ENCODE peak calls at places on chromosomes 1 and 21, in five cellular contexts. I is right lobe of liver, H is tibial nerve, O is heart left ventricle, L is esophagus squamous epithelium. E is an unnamed sample.

GRCh38 chr1:23168079-23168461 is 586 bp downstream of the LUZP1 start:
- DNase-seq in I (peak; percentile 65), H (no peak), O (peak; percentile 64), L (no peak), E (peak; percentile 32)

GRCh38 chr1:156805766-156806511 is 10.7 kb downstream of the SH2D2A start:
- DNase-seq in I (no peak), H (peak; percentile 51), O (peak; percentile 63), L (no peak), E (no peak)

GRCh38 chr1:75469586-75470173 is 141.2 kb downstream of the SLC44A5 start:
- DNase-seq in I (no peak), H (no peak), O (no peak), L (no peak), E (no peak)

GRCh38 chr1:24390924-24391782 is 22.4 kb downstream of the STPG1 start:
- DNase-seq in I (peak; percentile 80), H (peak; percentile 58), O (peak; percentile 80), L (no peak), E (peak; percentile 65)

GRCh38 chr1:160408864-160409263 is 8.5 kb downstream of the VANGL2 start:
- DNase-seq in I (no peak), H (no peak), O (no peak), L (no peak), E (no peak)

GRCh38 chr1:86860424-86860823 is 53.5 kb downstream of the SELENOF start:
- DNase-seq in I (no peak), H (no peak), O (no peak), L (no peak), E (no peak)

GRCh38 chr1:95742591-95743089 is 508.6 kb downstream of the RWDD3 start:
- DNase-seq in I (no peak), H (no peak), O (peak; percentile 15), L (no peak), E (peak; percentile 39)

GRCh38 chr1:115813735-115814134 is 27.2 kb downstream of the NHLH2 start:
- DNase-seq in I (no peak), H (no peak), O (no peak), L (no peak), E (no peak)

GRCh38 chr1:8871539-8871935 is 6.9 kb downstream of the ENO1 start:
- DNase-seq in I (no peak), H (no peak), O (no peak), L (no peak), E (no peak)

GRCh38 chr1:205600085-205600484 is 31.7 kb downstream of the ELK4 start:
- DNase-seq in I (no peak), H (no peak), O (no peak), L (no peak), E (no peak)

DNA sequence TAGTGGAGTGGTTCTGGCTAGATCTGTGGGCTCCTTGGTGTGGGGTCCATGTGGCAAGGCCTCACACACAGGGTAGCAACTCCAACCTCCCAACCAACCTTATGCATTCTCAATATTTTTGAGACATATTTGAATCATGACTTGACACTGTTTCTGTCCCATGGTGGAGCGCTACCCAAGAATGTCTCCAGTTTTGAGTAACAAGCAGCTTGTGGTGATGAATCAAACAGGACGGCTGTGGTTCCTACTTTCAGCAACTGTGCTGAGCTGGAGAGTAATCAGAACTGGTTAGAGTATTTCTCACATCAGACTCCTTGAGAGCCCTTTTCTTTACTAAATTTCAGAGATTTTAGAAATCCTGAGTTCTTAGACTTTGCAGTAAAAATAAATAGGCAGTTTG is 3.1 kb downstream of the LCE3D start:
- DNase-seq in I (no peak), H (no peak), O (no peak), L (no peak), E (no peak)
- H3K4me1 ChIP-seq in I (no peaks in the 10 kb centered on the region), H (no peaks in the 10 kb centered on the region), O (no peaks in the 10 kb centered on the region), L (no peaks in the 10 kb centered on the region), E (no peaks in the 10 kb centered on the region)

DNA sequence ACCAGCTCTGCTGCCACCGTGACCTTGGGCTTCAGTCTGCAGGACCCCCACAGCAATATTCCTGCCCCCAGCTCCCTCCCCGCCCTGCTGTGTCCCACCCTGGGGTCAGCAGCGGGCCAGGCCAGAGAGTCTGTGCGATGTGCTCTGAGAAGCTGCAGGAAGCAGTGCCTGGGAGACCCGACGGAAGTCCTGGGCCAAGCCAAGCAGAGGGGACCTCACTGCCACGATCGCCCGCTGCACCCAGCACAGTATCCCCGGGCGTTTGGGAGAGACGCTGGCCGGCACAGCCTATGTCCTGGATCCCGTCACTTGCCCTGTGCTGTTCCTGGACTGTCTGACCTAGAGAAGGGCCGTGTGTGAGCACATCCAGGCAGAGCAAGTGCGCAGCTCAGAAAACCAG is 106.6 kb upstream of the TTC34 start:
- DNase-seq in I (no peak), H (no peak), O (no peak), L (no peak), E (no peak)
- H3K9me3 ChIP-seq in I (no peaks in the 10 kb centered on the region), H (no peaks in the 10 kb centered on the region), O (no peaks in the 10 kb centered on the region), L (no peaks in the 10 kb centered on the region), E (no peaks in the 10 kb centered on the region)

GRCh38 chr21:39175154-39175553 is 8.1 kb downstream of the PSMG1 start:
- DNase-seq in I (no peak), H (no peak), O (no peak), L (no peak), E (no peak)
- TF ChIP-seq CTCF in I (peak; percentile 62), H (peak; percentile 53), O (peak; percentile 61), L (peak; percentile 60), E (peak; percentile 44)

DNA sequence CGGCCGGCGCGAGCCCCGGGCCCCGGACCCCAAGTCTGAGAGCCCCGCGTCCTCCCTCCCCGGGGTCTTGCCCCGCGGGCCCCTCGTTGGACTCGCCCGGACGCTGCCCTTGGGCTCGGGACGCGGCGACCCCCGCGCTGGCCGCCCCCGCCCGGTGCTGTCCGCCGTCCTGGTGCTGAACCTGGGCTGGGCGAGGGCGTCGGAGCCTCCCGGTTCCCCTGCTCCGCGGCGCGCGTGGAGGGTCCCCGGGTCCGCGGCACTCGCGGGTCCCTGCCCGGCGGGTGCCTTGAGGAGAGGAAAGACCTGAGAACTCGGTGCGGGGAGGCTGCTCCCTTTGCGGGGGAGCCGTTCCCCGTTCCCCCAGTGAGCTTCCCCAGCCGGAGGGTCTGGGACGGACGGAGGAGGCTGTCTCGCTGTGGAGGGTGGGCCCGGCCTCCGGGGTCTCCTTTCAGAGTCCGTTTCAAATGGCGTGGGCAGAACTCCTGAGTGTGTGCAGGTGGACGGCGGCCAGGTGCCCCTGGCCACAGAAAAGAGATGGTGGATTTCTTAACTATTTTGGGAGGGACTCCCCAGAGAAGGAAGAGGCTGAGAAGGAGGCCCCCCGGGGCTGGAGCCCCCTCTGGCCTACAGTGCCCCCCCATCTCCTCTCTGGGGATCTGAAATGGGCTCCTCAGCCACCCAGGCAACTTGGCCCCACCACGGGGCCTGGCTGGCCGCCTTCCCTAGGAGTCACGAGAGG is 595 bp downstream of the GABRD start:
- DNase-seq in I (no peak), H (no peak), O (no peak), L (no peak), E (no peak)
- H3K4me1 ChIP-seq in I (no peaks in the 10 kb centered on the region), H (no peaks in the 10 kb centered on the region), O (no peaks in the 10 kb centered on the region), L (peaks cover 23% of the 10 kb centered on the region), E (no peaks in the 10 kb centered on the region)

DNA sequence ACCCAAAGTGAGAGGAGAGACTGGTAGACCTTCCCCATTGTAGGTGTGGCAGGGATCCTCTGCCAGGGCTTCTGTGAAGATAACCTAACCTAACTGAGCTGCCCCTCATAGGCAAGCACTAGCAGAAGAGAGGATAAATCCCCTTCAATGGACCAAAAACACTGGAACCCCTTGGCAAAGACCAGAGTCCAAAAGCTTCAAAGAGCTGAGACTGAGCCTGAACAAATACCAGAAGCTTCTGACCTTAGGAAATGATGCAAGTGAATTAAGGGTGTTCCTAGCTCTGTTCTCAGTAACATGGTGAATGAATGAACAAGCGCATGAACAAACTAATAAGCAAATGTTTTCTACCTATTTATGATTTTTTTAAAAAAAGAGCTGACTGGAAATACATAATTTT is 123.2 kb downstream of the RRAGC start:
- DNase-seq in I (no peak), H (no peak), O (no peak), L (no peak), E (no peak)
- H3K9me3 ChIP-seq in I (no peaks in the 10 kb centered on the region), H (no peaks in the 10 kb centered on the region), O (no peaks in the 10 kb centered on the region), L (no peaks in the 10 kb centered on the region), E (no peaks in the 10 kb centered on the region)

DNA sequence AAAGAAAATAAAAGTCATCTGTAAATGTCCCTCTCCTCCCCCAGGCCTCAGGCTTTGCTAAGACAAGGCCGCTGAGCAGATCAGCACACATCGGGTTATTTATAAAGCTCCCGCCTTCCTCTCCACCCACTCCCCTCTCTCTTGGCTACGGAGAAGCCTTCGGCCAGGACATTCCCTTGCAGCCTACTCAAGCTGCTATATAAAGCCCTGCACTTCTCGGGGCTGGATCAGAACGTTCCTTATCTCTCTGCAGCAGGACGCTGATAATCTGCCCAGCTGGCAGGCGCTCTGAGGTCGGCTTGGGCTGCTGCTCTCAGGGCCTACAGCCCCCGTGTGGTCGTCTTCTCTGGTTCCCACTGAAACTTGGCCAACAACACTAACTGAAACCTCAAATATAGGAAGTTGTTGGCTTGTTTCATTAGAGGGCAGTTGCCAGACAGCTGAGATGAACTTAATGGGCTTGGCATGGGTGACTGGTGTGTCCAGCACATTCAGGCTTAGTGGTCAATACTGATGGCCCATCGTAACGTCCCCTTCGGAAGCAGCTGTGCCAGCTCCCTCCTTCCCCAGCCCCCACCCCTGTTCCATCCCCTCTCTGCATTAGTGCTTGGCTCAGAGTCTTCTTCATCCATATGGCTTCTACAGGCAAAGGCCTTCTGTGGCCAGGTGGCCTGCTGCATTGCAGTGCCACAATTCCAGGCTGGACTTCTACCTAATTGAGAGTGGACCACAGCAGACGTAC is 64.6 kb downstream of the IER5 start:
- DNase-seq in I (no peak), H (peak; percentile 43), O (peak; percentile 89), L (no peak), E (peak; percentile 72)
- TF ChIP-seq CTCF in I (peak; percentile 11), H (peak; percentile 20), O (peak; percentile 68), L (no peak), E (peak; percentile 59)

GRCh38 chr1:34441661-34442060 is 265.0 kb downstream of the C1orf94 start:
- DNase-seq in I (no peak), H (no peak), O (no peak), L (no peak), E (no peak)
- H3K4me1 ChIP-seq in I (no peaks in the 10 kb centered on the region), H (no peaks in the 10 kb centered on the region), O (no peaks in the 10 kb centered on the region), L (no peaks in the 10 kb centered on the region), E (no peaks in the 10 kb centered on the region)

DNA sequence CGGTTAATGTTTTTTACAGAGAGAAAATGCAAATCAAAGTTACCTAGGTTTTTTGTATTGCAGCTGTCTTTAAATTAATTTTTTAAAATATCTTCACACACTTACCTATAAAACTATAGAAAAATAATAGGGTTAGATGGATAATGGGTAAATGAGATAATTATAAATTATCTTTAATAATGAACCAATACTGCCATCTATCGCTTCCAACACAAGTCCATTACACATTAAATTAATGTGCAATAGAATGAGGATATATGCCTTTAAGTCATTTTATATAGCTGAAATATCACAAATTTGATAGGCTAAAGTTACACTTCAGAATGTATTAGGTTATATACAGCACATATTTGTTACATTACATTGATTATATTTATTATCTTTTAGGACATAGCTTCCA is 2212.8 kb downstream of the MRPL39 start:
- DNase-seq in I (no peak), H (no peak), O (no peak), L (no peak), E (no peak)
- H3K9me3 ChIP-seq in I (no peaks in the 10 kb centered on the region), H (no peaks in the 10 kb centered on the region), O (no peaks in the 10 kb centered on the region), L (no peaks in the 10 kb centered on the region), E (no peaks in the 10 kb centered on the region)

GRCh38 chr1:248696261-248696660 is 6.3 kb downstream of the OR14I1 start:
- DNase-seq in I (no peak), H (no peak), O (no peak), L (no peak), E (no peak)
- TF ChIP-seq CTCF in I (peak; percentile 30), H (no peak), O (peak; percentile 21), L (no peak), E (peak; percentile 25)